ENCODE peak calls at places on chromosomes 11 and 22, in seven cellular contexts. B is adrenal gland, S is esophagus squamous epithelium, A is body of pancreas, Y is tibial nerve, Z is K562, H is Peyer's patch. F is an unnamed sample.

GRCh38 chr11:117862019-117862725 is 14.3 kb downstream of the FXYD6 start:
- DNase-seq in B (no peak), S (no peak), A (no peak), Y (no peak), Z (no peak), H (no peak), F (no peak)

GRCh38 chr11:45859661-45860140 is 12.4 kb downstream of the CRY2 start:
- DNase-seq in B (peak; percentile 96), S (no peak), A (peak; percentile 96), Y (peak; percentile 83), Z (no peak), H (peak; percentile 95), F (peak; percentile 97)

GRCh38 chr11:106415510-106415909 is 338.0 kb downstream of the AASDHPPT start:
- DNase-seq in B (no peak), S (no peak), A (no peak), Y (no peak), Z (no peak), H (no peak), F (no peak)

GRCh38 chr11:65435981-65436411 is 13.4 kb downstream of the NEAT1 start:
- DNase-seq in B (peak; percentile 43), S (no peak), A (peak; percentile 57), Y (peak; percentile 15), Z (no peak), H (peak; percentile 57), F (peak; percentile 65)

GRCh38 chr11:67638535-67639437 is 777 bp downstream of the TBX10 start:
- DNase-seq in B (no peak), S (no peak), A (no peak), Y (no peak), Z (no peak), H (no peak), F (no peak)

GRCh38 chr22:39384750-39385480 is 14.7 kb upstream of the TAB1 start:
- DNase-seq in B (peak; percentile 54), S (no peak), A (no peak), Y (no peak), Z (peak; percentile 26), H (no peak), F (peak; percentile 32)

GRCh38 chr11:19279455-19279854 is 38.7 kb upstream of the E2F8 start:
- DNase-seq in B (no peak), S (no peak), A (no peak), Y (no peak), Z (no peak), H (no peak), F (no peak)

GRCh38 chr11:77046060-77046501 is 11.9 kb downstream of the B3GNT6 start:
- DNase-seq in B (peak; percentile 16), S (no peak), A (peak; percentile 51), Y (no peak), Z (peak; percentile 89), H (peak; percentile 89), F (peak; percentile 51)

GRCh38 chr11:95134491-95134890 is 44.8 kb downstream of the ENDOD1 start:
- DNase-seq in B (peak; percentile 70), S (no peak), A (no peak), Y (no peak), Z (no peak), H (no peak), F (no peak)

GRCh38 chr22:45583504-45583903 is 80.8 kb downstream of the FBLN1 start:
- DNase-seq in B (no peak), S (no peak), A (no peak), Y (no peak), Z (no peak), H (no peak), F (no peak)

GRCh38 chr22:28978158-28978557 is 83.5 kb downstream of the C22orf31 start:
- DNase-seq in B (peak; percentile 68), S (no peak), A (peak; percentile 22), Y (no peak), Z (no peak), H (no peak), F (no peak)

GRCh38 chr11:69644962-69645675 is 4.2 kb downstream of the CCND1 start:
- DNase-seq in B (no peak), S (no peak), A (no peak), Y (no peak), Z (no peak), H (no peak), F (no peak)

GRCh38 chr22:29184886-29185575 is 20.7 kb upstream of the EMID1 start:
- DNase-seq in B (no peak), S (no peak), A (no peak), Y (no peak), Z (no peak), H (no peak), F (no peak)

GRCh38 chr11:108223449-108224149 is 732 bp downstream of the ATM start:
- DNase-seq in B (no peak), S (no peak), A (no peak), Y (no peak), Z (peak; percentile 62), H (no peak), F (no peak)

GRCh38 chr11:96622026-96622634 is 232.3 kb downstream of the JRKL start:
- DNase-seq in B (peak; percentile 31), S (no peak), A (no peak), Y (no peak), Z (no peak), H (no peak), F (no peak)

GRCh38 chr22:42509548-42509947 is 10.0 kb downstream of the RRP7A start:
- DNase-seq in B (no peak), S (no peak), A (no peak), Y (no peak), Z (no peak), H (no peak), F (no peak)

GRCh38 chr11:94880216-94880615 is 93.1 kb downstream of the CWC15 start:
- DNase-seq in B (no peak), S (no peak), A (no peak), Y (no peak), Z (no peak), H (no peak), F (no peak)

GRCh38 chr11:12088047-12088481 is 22.3 kb upstream of the MICAL2 start:
- DNase-seq in B (no peak), S (no peak), A (peak; percentile 45), Y (no peak), Z (peak; percentile 34), H (peak; percentile 74), F (no peak)

GRCh38 chr11:114619659-114620173 is 24.1 kb upstream of the NXPE4 start:
- DNase-seq in B (no peak), S (no peak), A (no peak), Y (no peak), Z (no peak), H (no peak), F (no peak)

GRCh38 chr22:42324991-42325710 is 54.7 kb upstream of the TCF20 start:
- DNase-seq in B (no peak), S (no peak), A (no peak), Y (no peak), Z (no peak), H (peak; percentile 64), F (peak; percentile 63)

GRCh38 chr11:35531246-35531645 is 5.8 kb upstream of the PAMR1 start:
- DNase-seq in B (no peak), S (no peak), A (no peak), Y (no peak), Z (no peak), H (no peak), F (no peak)

GRCh38 chr11:8356216-8356615 is 92.5 kb upstream of the LMO1 start:
- DNase-seq in B (no peak), S (no peak), A (no peak), Y (no peak), Z (no peak), H (no peak), F (no peak)

GRCh38 chr22:24810043-24810749 is 4.2 kb downstream of the SGSM1 start:
- DNase-seq in B (peak; percentile 40), S (no peak), A (no peak), Y (no peak), Z (no peak), H (no peak), F (no peak)
- H3K27ac ChIP-seq in B (no peak overlapping the region), S (no peak overlapping the region), A (no peak overlapping the region), Y (peak overlapping the region; percentile 56), Z (no peak overlapping the region), H (no peak overlapping the region), F (no peak overlapping the region)

GRCh38 chr11:75632450-75632849 is 36.4 kb downstream of the MAP6 start:
- DNase-seq in B (no peak), S (no peak), A (no peak), Y (no peak), Z (no peak), H (no peak), F (no peak)
- TF ChIP-seq POLR2A in B (no peak), S (no peak), A (no peak), Y (no peak), Z (no peak), H (no peak), F (no peak)

GRCh38 chr22:17874231-17874630 is 100.0 kb upstream of the BID start:
- DNase-seq in B (no peak), S (no peak), A (no peak), Y (no peak), Z (no peak), H (no peak), F (peak; percentile 12)

GRCh38 chr22:17872491-17872890 is 98.2 kb upstream of the BID start:
- DNase-seq in B (no peak), S (no peak), A (no peak), Y (no peak), Z (peak; percentile 46), H (no peak), F (no peak)

GRCh38 chr22:17875156-17875555 is 100.9 kb upstream of the BID start:
- DNase-seq in B (no peak), S (no peak), A (no peak), Y (no peak), Z (no peak), H (no peak), F (no peak)

GRCh38 chr22:17873116-17873515 is 98.8 kb upstream of the BID start:
- DNase-seq in B (no peak), S (no peak), A (no peak), Y (no peak), Z (no peak), H (no peak), F (no peak)

GRCh38 chr22:17873804-17874203 is 99.5 kb upstream of the BID start:
- DNase-seq in B (no peak), S (no peak), A (no peak), Y (no peak), Z (no peak), H (no peak), F (no peak)
- H3K36me3 ChIP-seq in B (peaks cover 36% of the 10 kb centered on the region), S (peaks cover 17% of the 10 kb centered on the region), A (peaks cover 20% of the 10 kb centered on the region), Y (peaks cover 12% of the 10 kb centered on the region), Z (peaks cover 38% of the 10 kb centered on the region), H (no peaks in the 10 kb centered on the region), F (peaks cover 11% of the 10 kb centered on the region)

DNA sequence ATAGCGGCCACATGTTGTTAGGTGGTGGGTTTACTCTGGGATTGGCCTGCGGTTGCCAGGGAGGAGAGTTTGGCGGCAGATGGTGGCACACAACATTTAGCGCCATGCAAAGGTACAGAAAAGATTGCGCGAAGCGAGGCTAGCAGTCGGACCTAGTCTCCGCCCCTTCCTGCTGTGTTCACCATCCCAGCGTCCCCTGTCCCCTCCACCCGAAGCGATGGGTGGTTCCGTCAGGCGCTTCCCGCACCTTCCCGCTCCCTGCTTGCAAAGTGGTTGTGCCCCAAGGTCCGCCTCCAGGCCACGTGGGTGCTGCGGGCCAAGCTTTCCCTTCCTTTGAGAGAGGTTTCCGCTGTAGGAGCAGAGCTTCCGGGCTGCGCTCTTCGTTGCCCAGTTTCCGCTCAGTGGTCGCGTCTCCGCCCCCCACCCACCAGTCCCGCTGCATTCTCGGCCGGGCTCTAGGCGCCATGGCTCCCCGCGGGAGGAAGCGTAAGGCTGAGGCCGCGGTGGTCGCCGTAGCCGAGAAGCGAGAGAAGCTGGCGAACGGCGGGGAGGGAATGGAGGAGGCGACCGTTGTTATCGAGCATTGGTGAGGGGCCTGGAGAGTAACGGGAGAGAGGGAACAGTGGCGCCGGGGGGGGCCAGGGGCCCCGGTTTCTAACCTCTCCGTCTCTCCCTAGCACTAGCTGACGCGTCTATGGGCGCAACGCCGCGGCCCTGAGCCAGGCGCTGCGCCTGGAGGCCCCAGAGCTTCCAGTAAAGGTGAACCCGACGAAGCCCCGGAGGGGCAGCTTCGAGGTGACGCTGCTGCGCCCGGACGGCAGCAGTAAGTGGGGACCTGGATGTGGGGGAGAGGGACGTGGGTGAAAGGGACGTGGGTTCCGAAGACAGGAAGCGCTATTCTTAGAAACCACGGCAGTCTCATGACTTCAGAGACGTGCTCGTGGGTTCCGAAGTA is at the start of gene SELENOH:
- DNase-seq in B (peak; percentile 98), S (peak; percentile 82), A (peak; percentile 97), Y (peak; percentile 88), Z (peak; percentile 88), H (peak; percentile 97), F (peak; percentile 97)
- H3K27ac ChIP-seq in B (peak within 1 kb of the TSS; percentile 79), S (peak within 1 kb of the TSS; percentile 94), A (peak within 1 kb of the TSS; percentile 94), Y (peak within 1 kb of the TSS; percentile 94), Z (peak within 1 kb of the TSS; percentile 86), H (peak within 1 kb of the TSS; percentile 95), F (peak within 1 kb of the TSS; percentile 94)